ENCODE peak calls at places on chromosomes 2 and 18, in nine cellular contexts. D, W, F, T, B, Q, M, P and N are unnamed samples.

GRCh38 chr2:65146067-65146466 is 16.2 kb upstream of the RAB1A start:
- DNase-seq in D (no peak), W (no peak), F (no peak), T (no peak), B (no peak), Q (no peak), M (no peak), P (no peak), N (no peak)

GRCh38 chr2:150482667-150483260 is 4.7 kb downstream of the RND3 start:
- DNase-seq in D (no peak), W (no peak), F (no peak), T (no peak), B (no peak), Q (no peak), M (no peak), P (peak), N (no peak)

GRCh38 chr2:25279091-25279651 is 62.6 kb downstream of the DNMT3A start:
- DNase-seq in D (peak), W (peak), F (no peak), T (no peak), B (peak), Q (peak), M (peak), P (no peak), N (peak)

GRCh38 chr2:17171446-17172049 is 346.7 kb downstream of the RAD51AP2 start:
- DNase-seq in D (no peak), W (peak), F (peak), T (no peak), B (no peak), Q (no peak), M (no peak), P (peak), N (no peak)

GRCh38 chr2:190627881-190628412 is 20.9 kb upstream of the NAB1 start:
- DNase-seq in D (peak), W (no peak), F (no peak), T (peak), B (no peak), Q (peak), M (no peak), P (no peak), N (no peak)

GRCh38 chr2:40746150-40746549 is 294.3 kb upstream of the SLC8A1 start:
- DNase-seq in D (no peak), W (no peak), F (peak), T (peak), B (no peak), Q (no peak), M (no peak), P (no peak), N (no peak)

GRCh38 chr2:66024396-66024795 is 410.5 kb upstream of the MEIS1 start:
- DNase-seq in D (no peak), W (no peak), F (peak), T (no peak), B (no peak), Q (no peak), M (no peak), P (no peak), N (no peak)

GRCh38 chr2:62329797-62330196 is 133.9 kb downstream of the B3GNT2 start:
- DNase-seq in D (no peak), W (no peak), F (no peak), T (no peak), B (no peak), Q (no peak), M (no peak), P (no peak), N (no peak)

GRCh38 chr18:13455960-13456471 is 237.5 kb downstream of the LDLRAD4 start:
- DNase-seq in D (no peak), W (no peak), F (no peak), T (no peak), B (no peak), Q (no peak), M (peak), P (no peak), N (no peak)

GRCh38 chr2:202529389-202529788 is 105.4 kb upstream of the FAM117B start:
- DNase-seq in D (no peak), W (no peak), F (no peak), T (no peak), B (no peak), Q (no peak), M (no peak), P (peak), N (no peak)

GRCh38 chr2:197234792-197235191 is 75.8 kb downstream of the ANKRD44 start:
- DNase-seq in D (no peak), W (no peak), F (no peak), T (no peak), B (no peak), Q (no peak), M (no peak), P (no peak), N (no peak)

GRCh38 chr2:26630669-26631360 is 10.4 kb downstream of the CIB4 start:
- DNase-seq in D (no peak), W (no peak), F (peak), T (no peak), B (no peak), Q (peak), M (no peak), P (peak), N (no peak)

GRCh38 chr2:142769761-142770160 is 107.7 kb upstream of the KYNU start:
- DNase-seq in D (no peak), W (no peak), F (no peak), T (no peak), B (no peak), Q (no peak), M (no peak), P (peak), N (no peak)

GRCh38 chr2:175181877-175182308 is 383 bp upstream of the ATP5MC3 start:
- DNase-seq in D (no peak), W (no peak), F (no peak), T (no peak), B (no peak), Q (no peak), M (no peak), P (no peak), N (no peak)
- TF ChIP-seq POLR2A in D (no peak), W (no peak), F (no peak), T (no peak), B (no peak), Q (no peak), M (no peak), P (no peak), N (no peak)

GRCh38 chr18:65093341-65093740 is 657.5 kb upstream of the CDH7 start:
- DNase-seq in D (no peak), W (no peak), F (no peak), T (no peak), B (no peak), Q (no peak), M (no peak), P (no peak), N (no peak)
- TF ChIP-seq CTCF in D (no peak), W (no peak), F (no peak), T (no peak), B (no peak), Q (no peak), M (no peak), P (no peak), N (no peak)

GRCh38 chr2:201118121-201118956 is 2.4 kb downstream of the CFLAR start:
- DNase-seq in D (peak), W (peak), F (peak), T (peak), B (peak), Q (peak), M (peak), P (peak), N (peak)
- TF ChIP-seq POLR2A in D (peak), W (no peak), F (peak), T (peak), B (peak), Q (no peak), M (no peak), P (no peak), N (peak)

GRCh38 chr18:62447652-62448051 is 75.2 kb upstream of the ZCCHC2 start:
- DNase-seq in D (no peak), W (no peak), F (no peak), T (no peak), B (no peak), Q (no peak), M (no peak), P (no peak), N (no peak)
- TF ChIP-seq CTCF in D (no peak), W (no peak), F (no peak), T (no peak), B (no peak), Q (no peak), M (no peak), P (no peak), N (no peak)

GRCh38 chr2:20223345-20224190 is 1.4 kb downstream of the SDC1 start:
- DNase-seq in D (no peak), W (peak), F (peak), T (peak), B (no peak), Q (peak), M (peak), P (peak), N (no peak)

GRCh38 chr2:20225294-20226151 is 593 bp upstream of the SDC1 start:
- DNase-seq in D (peak), W (peak), F (peak), T (peak), B (no peak), Q (peak), M (peak), P (peak), N (peak)

GRCh38 chr2:20224191-20224715 is 677 bp downstream of the SDC1 start:
- DNase-seq in D (no peak), W (no peak), F (no peak), T (no peak), B (no peak), Q (peak), M (no peak), P (no peak), N (no peak)

GRCh38 chr2:20226152-20226545 is 1.2 kb upstream of the SDC1 start:
- DNase-seq in D (no peak), W (no peak), F (no peak), T (no peak), B (no peak), Q (peak), M (no peak), P (no peak), N (no peak)

GRCh38 chr2:20224716-20225293 is at the start of gene SDC1:
- DNase-seq in D (peak), W (peak), F (no peak), T (peak), B (no peak), Q (peak), M (peak), P (peak), N (no peak)
- TF ChIP-seq POLR2A in D (peak), W (no peak), F (no peak), T (peak), B (no peak), Q (no peak), M (no peak), P (no peak), N (no peak)

GRCh38 chr2:239316562-239317465 is 84.0 kb downstream of the HDAC4 start:
- DNase-seq in D (no peak), W (peak), F (no peak), T (peak), B (peak), Q (no peak), M (no peak), P (peak), N (peak)
- TF ChIP-seq CTCF in D (no peak), W (no peak), F (no peak), T (no peak), B (peak), Q (no peak), M (no peak), P (no peak), N (no peak)

DNA sequence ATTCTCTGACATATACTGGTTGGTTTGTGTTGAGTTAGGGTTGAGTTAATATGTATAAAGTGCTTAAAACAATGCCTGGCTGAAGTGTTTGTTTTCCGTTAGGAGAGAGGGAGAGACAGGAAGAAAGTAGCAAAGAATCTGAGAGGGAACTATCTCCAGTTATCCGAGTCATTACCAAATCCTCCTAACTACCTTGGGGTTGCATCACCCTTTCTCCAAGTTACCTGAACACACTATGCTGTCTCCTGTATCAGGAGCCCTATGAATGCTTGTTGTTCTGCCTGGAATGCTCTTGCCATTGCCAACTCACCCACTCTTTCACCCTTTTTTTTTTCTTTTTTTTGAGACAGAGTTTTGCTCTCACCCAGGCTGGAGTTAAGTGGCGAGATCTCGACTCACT is 47.9 kb upstream of the ITGAV start:
- DNase-seq in D (no peak), W (no peak), F (no peak), T (no peak), B (no peak), Q (no peak), M (no peak), P (no peak), N (no peak)
- TF ChIP-seq POLR2A in D (no peak), W (no peak), F (no peak), T (no peak), B (no peak), Q (no peak), M (no peak), P (no peak), N (no peak)

GRCh38 chr2:71933467-71934319 is 214.0 kb downstream of the CYP26B1 start:
- DNase-seq in D (no peak), W (no peak), F (peak), T (no peak), B (no peak), Q (no peak), M (no peak), P (no peak), N (no peak)
- TF ChIP-seq CTCF in D (no peak), W (no peak), F (peak), T (no peak), B (no peak), Q (peak), M (no peak), P (peak), N (peak)